ENCODE peak calls at places on chromosomes 3 and 15, in nine cellular contexts. Z, J, L, K, V, R, A, U and P are unnamed samples.

GRCh38 chr3:105967117-105967516 is 98.3 kb upstream of the CBLB start:
- DNase-seq in L (no peak), R (no peak), V (no peak), K (no peak), Z (no peak), U (peak; percentile 37), J (no peak), A (no peak), P (peak; percentile 72)

GRCh38 chr3:126663750-126664149 is 8.8 kb upstream of the TXNRD3 start:
- DNase-seq in U (no peak), A (no peak), Z (no peak), L (no peak), J (no peak), K (peak; percentile 68), V (no peak), R (no peak), P (no peak)

GRCh38 chr3:32412887-32413286 is 21.2 kb downstream of the CMTM7 start:
- DNase-seq in J (no peak), R (no peak), K (no peak), L (no peak), A (no peak), Z (no peak), U (no peak), V (no peak), P (no peak)

GRCh38 chr15:64151727-64152506 is at the start of gene SNX22:
- DNase-seq in J (no peak), U (no peak), L (peak; percentile 51), K (no peak), V (no peak), Z (no peak), R (no peak), A (no peak), P (no peak)

GRCh38 chr3:45153658-45154437 is 7.7 kb upstream of the CDCP1 start:
- DNase-seq in L (no peak), V (no peak), U (no peak), K (no peak), A (no peak), Z (no peak), R (no peak), J (no peak), P (peak; percentile 75)

GRCh38 chr3:64431717-64432116 is 206.5 kb upstream of the PRICKLE2 start:
- DNase-seq in R (no peak), J (no peak), L (no peak), Z (no peak), V (no peak), U (no peak), A (no peak), K (no peak), P (no peak)

GRCh38 chr15:65245096-65245849 is 34.0 kb upstream of the CILP start:
- DNase-seq in A (no peak), V (peak; percentile 57), Z (peak; percentile 81), R (no peak), L (no peak), U (peak; percentile 32), J (peak; percentile 85), K (peak; percentile 70), P (peak; percentile 82)

GRCh38 chr3:30408105-30408557 is 198.3 kb upstream of the TGFBR2 start:
- DNase-seq in R (no peak), K (no peak), L (no peak), U (no peak), J (no peak), V (no peak), Z (no peak), A (no peak), P (no peak)

GRCh38 chr3:56421205-56421604 is 47.1 kb downstream of the ERC2 start:
- DNase-seq in A (no peak), U (no peak), J (no peak), Z (no peak), R (no peak), K (no peak), V (no peak), L (no peak), P (no peak)

GRCh38 chr3:47645551-47645950 is 66.9 kb upstream of the CSPG5 start:
- DNase-seq in R (no peak), Z (no peak), A (no peak), K (no peak), J (no peak), L (no peak), U (no peak), V (no peak), P (no peak)

GRCh38 chr15:100715571-100716455 is 113.4 kb downstream of the ASB7 start:
- DNase-seq in K (peak; percentile 63), Z (peak; percentile 62), R (no peak), J (no peak), V (no peak), L (no peak), U (peak; percentile 33), A (peak; percentile 52), P (no peak)

GRCh38 chr3:37713820-37714204 is 147.9 kb upstream of the CTDSPL start:
- DNase-seq in J (no peak), U (no peak), L (no peak), K (no peak), Z (no peak), A (no peak), R (no peak), V (no peak), P (no peak)

GRCh38 chr3:37715358-37715757 is 146.3 kb upstream of the CTDSPL start:
- DNase-seq in V (no peak), R (no peak), Z (no peak), J (no peak), L (no peak), A (no peak), K (no peak), U (no peak), P (no peak)

GRCh38 chr3:37715976-37716375 is 145.7 kb upstream of the CTDSPL start:
- DNase-seq in R (no peak), Z (no peak), V (no peak), U (no peak), L (no peak), J (no peak), A (no peak), K (no peak), P (no peak)

GRCh38 chr3:37722477-37722876 is 139.2 kb upstream of the CTDSPL start:
- DNase-seq in R (no peak), V (no peak), J (no peak), L (no peak), U (no peak), Z (no peak), K (no peak), A (no peak), P (no peak)

GRCh38 chr3:37718647-37719046 is 143.0 kb upstream of the CTDSPL start:
- DNase-seq in K (no peak), A (no peak), Z (no peak), R (no peak), J (no peak), L (no peak), V (no peak), U (no peak), P (no peak)
- H3K27me3 ChIP-seq in K (no peaks in the 10 kb centered on the region), A (no peaks in the 10 kb centered on the region), Z (no peaks in the 10 kb centered on the region), R (no peaks in the 10 kb centered on the region), J (no peaks in the 10 kb centered on the region), L (no peaks in the 10 kb centered on the region), V (no peaks in the 10 kb centered on the region), U (no peaks in the 10 kb centered on the region), P (no peaks in the 10 kb centered on the region)

GRCh38 chr3:121645054-121645453 is 15.6 kb downstream of the HCLS1 start:
- DNase-seq in K (no peak), R (no peak), Z (no peak), L (no peak), V (no peak), A (no peak), J (no peak), U (no peak), P (no peak)

GRCh38 chr3:121642601-121643314 is 17.9 kb downstream of the HCLS1 start:
- DNase-seq in R (no peak), K (no peak), V (no peak), J (no peak), L (no peak), U (no peak), A (no peak), Z (no peak), P (no peak)

GRCh38 chr3:121637922-121638321 is 22.8 kb downstream of the HCLS1 start:
- DNase-seq in V (no peak), R (no peak), K (no peak), J (no peak), A (no peak), U (no peak), L (no peak), Z (no peak), P (no peak)

GRCh38 chr3:121641127-121641526 is 19.6 kb downstream of the HCLS1 start:
- DNase-seq in L (no peak), Z (no peak), R (no peak), U (no peak), V (no peak), A (no peak), J (no peak), K (no peak), P (no peak)
- H3K36me3 ChIP-seq in L (no peaks in the 10 kb centered on the region), Z (no peaks in the 10 kb centered on the region), R (no peaks in the 10 kb centered on the region), U (no peaks in the 10 kb centered on the region), V (no peaks in the 10 kb centered on the region), A (no peaks in the 10 kb centered on the region), J (no peaks in the 10 kb centered on the region), K (no peaks in the 10 kb centered on the region), P (no peaks in the 10 kb centered on the region)

DNA sequence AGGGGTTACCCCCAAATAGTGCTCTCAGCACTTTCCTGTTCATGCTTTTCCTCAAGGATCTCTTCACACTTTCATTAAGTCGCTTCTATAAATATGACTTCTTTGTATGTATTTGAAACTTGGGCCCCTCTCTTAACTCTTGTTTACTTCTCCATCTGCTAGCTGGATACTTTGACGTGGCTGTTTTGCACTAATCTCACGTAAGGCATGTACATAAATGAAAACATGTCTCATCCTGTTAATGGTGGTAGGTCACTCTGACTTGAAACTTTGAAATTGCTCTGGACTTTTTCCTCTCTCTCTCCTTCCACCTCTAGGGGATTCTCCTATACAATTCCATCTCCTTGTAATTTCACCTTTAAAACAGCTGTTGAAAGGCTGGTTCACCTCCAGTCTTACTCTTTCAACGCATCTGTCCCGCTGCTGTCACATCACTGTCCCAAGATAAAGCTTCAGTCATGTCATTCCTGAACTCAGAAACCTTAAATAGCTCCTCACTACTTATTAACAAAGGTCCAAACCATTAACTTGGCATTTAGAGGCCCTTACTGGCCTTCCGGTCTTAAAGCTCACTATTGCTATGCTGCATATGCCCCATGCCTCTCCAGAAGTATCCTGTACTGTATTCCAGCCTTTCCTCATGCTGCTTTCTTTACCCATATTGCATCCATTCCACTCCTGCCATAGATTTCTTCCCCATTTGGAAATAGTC is 1.2 kb downstream of the BLOC1S6 start:
- DNase-seq in U (no peak), L (no peak), K (no peak), A (no peak), V (no peak), Z (no peak), R (no peak), J (no peak), P (peak; percentile 12)
- H3K27ac ChIP-seq in U (peak overlapping the region; percentile 100), L (peak overlapping the region; percentile 98), K (peak overlapping the region; percentile 64), A (peak overlapping the region; percentile 99), V (peak overlapping the region; percentile 100), Z (peak overlapping the region; percentile 100), R (peak overlapping the region; percentile 93), J (peak overlapping the region; percentile 99), P (peak overlapping the region; percentile 99)

GRCh38 chr3:26279091-26279490 is 343.5 kb upstream of the LRRC3B start:
- DNase-seq in K (no peak), R (no peak), J (no peak), A (no peak), Z (no peak), L (no peak), V (no peak), U (no peak), P (no peak)

GRCh38 chr3:26281284-26281977 is 341.1 kb upstream of the LRRC3B start:
- DNase-seq in J (no peak), L (no peak), Z (no peak), A (no peak), V (no peak), K (no peak), R (no peak), U (no peak), P (no peak)

GRCh38 chr3:26280517-26280916 is 342.1 kb upstream of the LRRC3B start:
- DNase-seq in Z (no peak), V (no peak), K (no peak), U (no peak), L (peak; percentile 46), J (no peak), R (no peak), A (no peak), P (peak; percentile 11)
- H3K27me3 ChIP-seq in Z (no peaks in the 10 kb centered on the region), V (no peaks in the 10 kb centered on the region), K (no peaks in the 10 kb centered on the region), U (no peaks in the 10 kb centered on the region), L (no peaks in the 10 kb centered on the region), J (no peaks in the 10 kb centered on the region), R (no peaks in the 10 kb centered on the region), A (no peaks in the 10 kb centered on the region), P (no peaks in the 10 kb centered on the region)